ENCODE peak calls at places on chromosomes 11 and 22, in four cellular contexts. U is H9, D is Caco-2, T is dorsolateral prefrontal cortex. H is an unnamed sample.

GRCh38 chr11:65316311-65316978 is 1.8 kb downstream of the CDC42EP2 start:
- DNase-seq in U (no peak), D (no peak), T (no peak), H (peak; percentile 65)

GRCh38 chr11:134781335-134781970 is 369.4 kb upstream of the B3GAT1 start:
- DNase-seq in U (no peak), D (no peak), T (no peak), H (no peak)

GRCh38 chr11:108432783-108433182 is 34.5 kb downstream of the C11orf65 start:
- DNase-seq in U (no peak), D (peak; percentile 18), T (no peak), H (no peak)

GRCh38 chr11:62842171-62842717 is 2.9 kb upstream of the WDR74 start:
- DNase-seq in U (peak; percentile 64), D (peak; percentile 68), T (peak; percentile 37), H (no peak)

GRCh38 chr22:48336339-48337060 is 1491.2 kb downstream of the BRD1 start:
- DNase-seq in U (no peak), D (no peak), T (no peak), H (no peak)

GRCh38 chr11:57662893-57663292 is 5.0 kb upstream of the ZDHHC5 start:
- DNase-seq in U (no peak), D (peak; percentile 58), T (no peak), H (no peak)

GRCh38 chr11:13486926-13487660 is 8.7 kb downstream of the PTH start:
- DNase-seq in U (peak; percentile 93), D (peak; percentile 84), T (no peak), H (peak; percentile 57)

GRCh38 chr11:120778692-120779490 is 245.0 kb upstream of the TBCEL start:
- DNase-seq in U (peak; percentile 55), D (no peak), T (no peak), H (no peak)

GRCh38 chr11:57071829-57072228 is 83.1 kb downstream of the OR5AK2 start:
- DNase-seq in U (no peak), D (no peak), T (no peak), H (no peak)

GRCh38 chr11:96219981-96220623 is 122.9 kb downstream of the MAML2 start:
- DNase-seq in U (no peak), D (peak; percentile 65), T (no peak), H (no peak)

GRCh38 chr22:50274311-50274710 is 4.1 kb upstream of the MAPK11 start:
- DNase-seq in U (no peak), D (peak; percentile 59), T (peak; percentile 77), H (no peak)

GRCh38 chr11:96082002-96082899 is 158.3 kb upstream of the MTMR2 start:
- DNase-seq in U (no peak), D (no peak), T (no peak), H (no peak)

GRCh38 chr11:2198621-2199365 is 27.2 kb upstream of the TH start:
- DNase-seq in U (no peak), D (no peak), T (no peak), H (no peak)

GRCh38 chr11:113014262-113014661 is 53.0 kb downstream of the NCAM1 start:
- DNase-seq in U (no peak), D (no peak), T (no peak), H (no peak)

GRCh38 chr11:106470230-106470629 is 392.8 kb downstream of the AASDHPPT start:
- DNase-seq in U (no peak), D (no peak), T (no peak), H (no peak)

GRCh38 chr11:76297143-76297542 is 83.8 kb downstream of the THAP12 start:
- DNase-seq in U (no peak), D (no peak), T (no peak), H (no peak)

GRCh38 chr11:128181090-128181485 is 406.3 kb downstream of the ETS1 start:
- DNase-seq in U (no peak), D (no peak), T (no peak), H (no peak)

GRCh38 chr11:93577291-93577690 is 34.1 kb upstream of the SMCO4 start:
- DNase-seq in U (no peak), D (no peak), T (no peak), H (no peak)

GRCh38 chr11:75731095-75731494 is 13.5 kb downstream of the MOGAT2 start:
- DNase-seq in U (no peak), D (no peak), T (no peak), H (no peak)

GRCh38 chr22:22884010-22884887 is 3.4 kb upstream of the IGLL5 start:
- DNase-seq in U (peak; percentile 84), D (peak; percentile 77), T (peak; percentile 49), H (peak; percentile 78)
- TF ChIP-seq CTCF in U (peak; percentile 90), D (peak; percentile 66), T (peak; percentile 66), H (peak; percentile 84)

GRCh38 chr22:46001046-46001425 is 24.1 kb upstream of the WNT7B start:
- DNase-seq in U (no peak), D (no peak), T (no peak), H (no peak)
- TF ChIP-seq CTCF in U (no peak), D (no peak), T (no peak), H (no peak)

GRCh38 chr11:17406082-17406817 is 17.8 kb upstream of the KCNJ11 start:
- DNase-seq in U (no peak), D (no peak), T (no peak), H (no peak)

GRCh38 chr11:17406818-17407149 is 18.3 kb upstream of the KCNJ11 start:
- DNase-seq in U (no peak), D (no peak), T (no peak), H (no peak)

GRCh38 chr11:17403977-17404759 is 15.7 kb upstream of the KCNJ11 start:
- DNase-seq in U (no peak), D (no peak), T (no peak), H (no peak)

GRCh38 chr11:17407575-17407974 is 19.1 kb upstream of the KCNJ11 start:
- DNase-seq in U (no peak), D (no peak), T (no peak), H (no peak)

DNA sequence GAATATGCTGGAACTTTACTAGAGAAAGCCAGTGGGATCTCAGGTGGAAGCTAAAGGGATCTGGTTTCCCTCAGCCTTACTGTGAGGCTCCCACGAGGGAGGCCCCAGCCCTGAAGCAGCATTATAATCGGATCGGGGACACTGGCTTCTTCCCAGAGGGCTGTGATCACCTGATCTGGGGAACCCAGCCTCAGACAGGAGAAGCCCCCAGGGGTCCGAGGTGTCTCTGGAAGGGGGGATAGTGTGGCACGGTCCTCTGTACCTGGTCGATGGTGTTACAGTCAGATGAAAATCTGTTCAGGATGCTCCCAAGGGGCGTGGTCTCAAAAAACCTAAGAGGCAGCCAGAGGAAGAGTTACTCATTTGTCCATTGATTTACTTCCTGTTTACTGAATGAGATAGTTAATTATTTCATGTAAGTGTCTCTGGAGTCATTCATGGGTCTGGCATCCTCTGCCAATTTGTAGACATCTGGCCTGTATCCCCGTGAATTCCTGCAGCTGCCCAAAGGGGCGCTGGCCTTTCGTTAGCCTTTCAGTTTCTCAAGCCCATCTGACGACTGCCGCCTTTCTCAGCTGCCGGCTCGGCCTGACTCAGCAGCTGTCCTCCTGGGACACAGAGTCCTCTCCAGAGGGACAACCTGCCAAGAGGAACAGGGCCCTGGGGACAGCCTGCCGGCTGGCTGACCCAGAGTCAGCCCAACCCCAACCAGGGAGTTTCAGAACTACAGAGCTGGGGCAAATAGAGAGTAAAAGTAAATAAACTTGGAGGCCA is 17.0 kb upstream of the KCNJ11 start:
- DNase-seq in U (peak; percentile 54), D (peak; percentile 23), T (peak; percentile 64), H (no peak)
- TF ChIP-seq CTCF in U (peak; percentile 40), D (no peak), T (no peak), H (no peak)

GRCh38 chr11:36565033-36565610 is 2.7 kb upstream of the RAG1 start:
- DNase-seq in U (no peak), D (no peak), T (no peak), H (no peak)

GRCh38 chr11:36567684-36568083 is at the start of gene RAG1:
- DNase-seq in U (no peak), D (no peak), T (no peak), H (no peak)

GRCh38 chr11:36564376-36565032 is 3.3 kb upstream of the RAG1 start:
- DNase-seq in U (peak; percentile 50), D (peak; percentile 51), T (peak; percentile 53), H (no peak)

GRCh38 chr11:36569095-36569494 is 1.3 kb downstream of the RAG1 start:
- DNase-seq in U (no peak), D (no peak), T (no peak), H (no peak)

GRCh38 chr11:36566407-36567053 is 1.3 kb upstream of the RAG1 start:
- DNase-seq in U (no peak), D (no peak), T (no peak), H (no peak)
- TF ChIP-seq CTCF in U (no peak), D (no peak), T (no peak), H (no peak)

GRCh38 chr11:130070109-130070828 is 575 bp downstream of the APLP2 start:
- DNase-seq in U (peak; percentile 41), D (peak; percentile 76), T (peak; percentile 50), H (no peak)
- TF ChIP-seq CTCF in U (no peak), D (no peak), T (no peak), H (no peak)

GRCh38 chr11:11312738-11313137 is 40.3 kb downstream of the CSNK2A3 start:
- DNase-seq in U (no peak), D (no peak), T (no peak), H (no peak)
- TF ChIP-seq CTCF in U (peak; percentile 40), D (no peak), T (no peak), H (no peak)

GRCh38 chr22:24938741-24939341 is 7.7 kb downstream of the LHFPL7 start:
- DNase-seq in U (peak; percentile 55), D (peak; percentile 71), T (no peak), H (no peak)

GRCh38 chr22:24942301-24942700 is 4.2 kb downstream of the LHFPL7 start:
- DNase-seq in U (no peak), D (no peak), T (no peak), H (no peak)

GRCh38 chr22:24935771-24936483 is 10.6 kb downstream of the LHFPL7 start:
- DNase-seq in U (no peak), D (no peak), T (no peak), H (no peak)

DNA sequence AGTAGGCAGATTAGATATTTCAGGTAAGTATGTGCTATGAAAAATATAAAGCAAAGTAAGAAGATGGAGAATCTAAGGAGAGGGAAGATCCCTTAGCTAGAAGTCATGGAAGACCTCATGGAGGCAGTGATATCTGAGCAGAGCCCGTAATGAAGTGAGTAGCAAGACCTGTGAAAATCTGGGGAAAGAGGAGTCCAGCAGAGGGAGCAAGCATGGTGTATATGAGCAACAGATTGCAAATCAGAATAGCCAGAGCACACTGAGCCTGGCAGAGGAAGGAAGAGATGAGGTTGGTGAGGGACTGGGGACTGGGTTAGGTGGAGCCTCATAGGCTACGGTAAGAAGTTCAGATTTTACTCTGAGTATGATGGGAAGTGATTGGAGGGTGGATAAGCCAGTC is 9.4 kb downstream of the LHFPL7 start:
- DNase-seq in U (peak; percentile 44), D (peak; percentile 45), T (no peak), H (no peak)
- TF ChIP-seq CTCF in U (peak; percentile 64), D (peak; percentile 60), T (no peak), H (no peak)

GRCh38 chr11:70082829-70083228 is 4.7 kb downstream of the ANO1 start:
- DNase-seq in U (no peak), D (no peak), T (no peak), H (no peak)
- TF ChIP-seq CTCF in U (peak; percentile 63), D (peak; percentile 48), T (no peak), H (no peak)

GRCh38 chr22:35627267-35628041 is 10.3 kb upstream of the MB start:
- DNase-seq in U (peak; percentile 84), D (peak; percentile 76), T (peak; percentile 66), H (no peak)
- TF ChIP-seq CTCF in U (peak; percentile 63), D (no peak), T (peak; percentile 45), H (peak; percentile 42)